ENCODE peak calls at places on chromosomes 6 and 20, in ten cellular contexts. J is MM.1S, V is BE2C, N is fibroblast of lung, S is cardiac muscle cell, C is body of pancreas, E is endothelial cell of umbilical vein, I is Karpas-422, G is SK-N-SH, M is tibial nerve. O is an unnamed sample. For H3K4me1, the result is how much of the 10 kb centered on the place peaks cover.

GRCh38 chr6:53484409-53485280 is 60.3 kb downstream of the GCLC start:
- DNase-seq in J (peak), V (peak), N (peak), S (peak), C (peak), E (peak), I (peak), G (peak), M (peak), O (no peak)

GRCh38 chr6:156687875-156688549 is 89.2 kb upstream of the ARID1B start:
- DNase-seq in J (no peak), V (peak), N (peak), S (peak), C (peak), E (peak), I (no peak), G (peak), M (no peak), O (peak)

GRCh38 chr6:85472744-85473143 is 22.9 kb downstream of the NT5E start:
- DNase-seq in J (no peak), V (no peak), N (no peak), S (no peak), C (no peak), E (no peak), I (no peak), G (no peak), M (no peak), O (no peak)

GRCh38 chr6:128807577-128807976 is 75.4 kb upstream of the LAMA2 start:
- DNase-seq in J (peak), V (no peak), N (peak), S (peak), C (no peak), E (peak), I (peak), G (no peak), M (no peak), O (no peak)

GRCh38 chr20:38089500-38089899 is 56.0 kb downstream of the RPRD1B start:
- DNase-seq in J (no peak), V (no peak), N (no peak), S (no peak), C (no peak), E (no peak), I (no peak), G (no peak), M (no peak), O (no peak)

GRCh38 chr20:58361549-58361948 is 27.5 kb upstream of the VAPB start:
- DNase-seq in J (no peak), V (peak), N (peak), S (peak), C (no peak), E (no peak), I (no peak), G (no peak), M (no peak), O (no peak)

GRCh38 chr20:44745560-44746366 is at the start of gene KCNK15:
- DNase-seq in J (no peak), V (peak), N (no peak), S (peak), C (peak), E (no peak), I (no peak), G (peak), M (no peak), O (no peak)

GRCh38 chr20:51899674-51900073 is 97.4 kb upstream of the SALL4 start:
- DNase-seq in J (no peak), V (no peak), N (no peak), S (no peak), C (no peak), E (no peak), I (no peak), G (no peak), M (no peak), O (no peak)

GRCh38 chr6:50819527-50819905 is 845 bp downstream of the TFAP2B start:
- DNase-seq in J (no peak), V (peak), N (no peak), S (peak), C (no peak), E (no peak), I (no peak), G (no peak), M (no peak), O (no peak)

GRCh38 chr6:36788768-36789167 is 50.5 kb downstream of the CPNE5 start:
- DNase-seq in J (no peak), V (no peak), N (peak), S (peak), C (no peak), E (no peak), I (no peak), G (no peak), M (no peak), O (no peak)

GRCh38 chr20:50510706-50511401 is 671 bp downstream of the PTPN1 start:
- DNase-seq in J (peak), V (peak), N (no peak), S (no peak), C (no peak), E (peak), I (no peak), G (no peak), M (no peak), O (peak)

GRCh38 chr6:169591616-169592015 is 110.2 kb downstream of the WDR27 start:
- DNase-seq in J (no peak), V (no peak), N (no peak), S (no peak), C (no peak), E (no peak), I (no peak), G (no peak), M (no peak), O (no peak)

GRCh38 chr20:53142225-53142624 is 170.1 kb downstream of the TSHZ2 start:
- DNase-seq in J (no peak), V (peak), N (no peak), S (no peak), C (no peak), E (no peak), I (no peak), G (no peak), M (no peak), O (no peak)

GRCh38 chr6:41963371-41963770 is 21.8 kb upstream of the CCND3 start:
- DNase-seq in J (no peak), V (no peak), N (no peak), S (no peak), C (no peak), E (no peak), I (no peak), G (no peak), M (no peak), O (no peak)

GRCh38 chr6:82017316-82017715 is 230.2 kb downstream of the IBTK start:
- DNase-seq in J (no peak), V (no peak), N (peak), S (peak), C (peak), E (peak), I (no peak), G (no peak), M (peak), O (no peak)

GRCh38 chr6:72182337-72183246 is 296.2 kb downstream of the RIMS1 start:
- DNase-seq in J (peak), V (peak), N (peak), S (peak), C (peak), E (peak), I (no peak), G (peak), M (no peak), O (peak)

GRCh38 chr20:24783631-24784492 is 165.2 kb upstream of the CST7 start:
- DNase-seq in J (peak), V (peak), N (no peak), S (no peak), C (peak), E (no peak), I (peak), G (no peak), M (no peak), O (peak)
- H3K4me1 ChIP-seq in J (under half), V (under half), N (under half), S (under half), C (under half), E (under half), I (under half), G (under half), M (under half), O (under half)

GRCh38 chr6:32967151-32968091 is 973 bp upstream of the BRD2 start:
- DNase-seq in J (peak), V (peak), N (peak), S (peak), C (peak), E (peak), I (peak), G (peak), M (no peak), O (no peak)

GRCh38 chr6:32969685-32970412 is 1.5 kb downstream of the BRD2 start:
- DNase-seq in J (peak), V (peak), N (peak), S (peak), C (peak), E (peak), I (peak), G (peak), M (peak), O (peak)

GRCh38 chr6:32968093-32968769 is at the start of gene BRD2:
- DNase-seq in J (peak), V (peak), N (peak), S (peak), C (peak), E (peak), I (peak), G (peak), M (peak), O (peak)

GRCh38 chr6:32970413-32971244 is 2.2 kb downstream of the BRD2 start:
- DNase-seq in J (peak), V (peak), N (peak), S (peak), C (peak), E (peak), I (peak), G (peak), M (peak), O (peak)

GRCh38 chr6:32968770-32969684 is 633 bp downstream of the BRD2 start:
- DNase-seq in J (peak), V (peak), N (peak), S (peak), C (peak), E (peak), I (peak), G (peak), M (peak), O (peak)
- H3K4me3 ChIP-seq in J (peak), V (peak), N (peak), S (peak), C (peak), E (peak), I (peak), G (peak), M (peak), O (peak)

DNA sequence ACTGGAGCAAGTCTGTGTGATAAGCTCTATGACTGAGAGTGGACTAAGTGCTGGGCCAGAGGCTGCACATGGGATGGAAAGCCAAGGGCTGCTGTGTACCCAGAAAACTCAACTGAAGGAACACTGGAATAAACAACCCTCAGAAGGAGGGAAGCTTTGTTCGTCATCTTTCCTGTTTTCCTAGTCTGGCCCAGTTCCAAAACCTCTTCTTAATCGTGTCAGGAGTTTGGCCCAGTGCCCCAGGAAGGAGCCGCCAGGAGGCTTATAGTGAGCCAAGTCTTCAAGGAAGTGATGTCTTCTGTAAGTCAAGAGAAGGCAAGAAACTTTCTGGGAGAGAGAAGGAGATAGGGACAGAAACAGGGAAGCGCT is 23.3 kb upstream of the TOP1 start:
- DNase-seq in J (no peak), V (peak), N (peak), S (peak), C (peak), E (peak), I (no peak), G (no peak), M (peak), O (peak)
- H3K4me1 ChIP-seq in J (under half), V (under half), N (under half), S (under half), C (under half), E (half or more), I (half or more), G (half or more), M (under half), O (half or more)

GRCh38 chr20:3728354-3728753 is 4.1 kb upstream of the HSPA12B start:
- DNase-seq in J (no peak), V (no peak), N (no peak), S (no peak), C (no peak), E (no peak), I (no peak), G (no peak), M (no peak), O (no peak)

GRCh38 chr20:3728876-3729275 is 3.6 kb upstream of the HSPA12B start:
- DNase-seq in J (no peak), V (no peak), N (no peak), S (no peak), C (no peak), E (no peak), I (no peak), G (peak), M (no peak), O (no peak)

GRCh38 chr20:3729378-3729777 is 3.1 kb upstream of the HSPA12B start:
- DNase-seq in J (no peak), V (no peak), N (no peak), S (no peak), C (no peak), E (no peak), I (no peak), G (no peak), M (no peak), O (no peak)

GRCh38 chr20:3729811-3730550 is 2.5 kb upstream of the HSPA12B start:
- DNase-seq in J (no peak), V (no peak), N (no peak), S (no peak), C (no peak), E (no peak), I (no peak), G (no peak), M (no peak), O (no peak)

GRCh38 chr20:3727333-3728035 is 5.0 kb upstream of the HSPA12B start:
- DNase-seq in J (no peak), V (no peak), N (peak), S (peak), C (no peak), E (no peak), I (no peak), G (no peak), M (no peak), O (no peak)
- H3K4me3 ChIP-seq in J (no peak), V (peak), N (peak), S (no peak), C (no peak), E (no peak), I (no peak), G (no peak), M (no peak), O (no peak)

GRCh38 chr20:17634666-17635319 is 47.2 kb downstream of the RRBP1 start:
- DNase-seq in J (no peak), V (no peak), N (no peak), S (peak), C (no peak), E (no peak), I (no peak), G (no peak), M (no peak), O (peak)

GRCh38 chr20:17635846-17636245 is 46.2 kb downstream of the RRBP1 start:
- DNase-seq in J (no peak), V (no peak), N (peak), S (peak), C (no peak), E (no peak), I (no peak), G (no peak), M (no peak), O (no peak)

GRCh38 chr20:17635320-17635673 is 46.7 kb downstream of the RRBP1 start:
- DNase-seq in J (no peak), V (no peak), N (no peak), S (no peak), C (no peak), E (no peak), I (no peak), G (no peak), M (no peak), O (no peak)

GRCh38 chr20:17633221-17633849 is 48.7 kb downstream of the RRBP1 start:
- DNase-seq in J (no peak), V (no peak), N (no peak), S (no peak), C (no peak), E (no peak), I (no peak), G (no peak), M (no peak), O (no peak)

GRCh38 chr20:17633850-17634500 is 48.1 kb downstream of the RRBP1 start:
- DNase-seq in J (no peak), V (no peak), N (no peak), S (no peak), C (no peak), E (no peak), I (no peak), G (no peak), M (no peak), O (no peak)
- H3K4me1 ChIP-seq in J (under half), V (under half), N (under half), S (under half), C (under half), E (under half), I (under half), G (under half), M (under half), O (under half)

GRCh38 chr6:45436544-45437440 is 59.1 kb upstream of the SUPT3H start:
- DNase-seq in J (no peak), V (no peak), N (peak), S (peak), C (peak), E (peak), I (no peak), G (no peak), M (no peak), O (no peak)
- H3K4me3 ChIP-seq in J (no peak), V (no peak), N (no peak), S (no peak), C (no peak), E (no peak), I (no peak), G (peak), M (no peak), O (no peak)

GRCh38 chr6:167708501-167709094 is 118.1 kb upstream of the AFDN start:
- DNase-seq in J (no peak), V (no peak), N (no peak), S (no peak), C (no peak), E (no peak), I (no peak), G (peak), M (no peak), O (no peak)
- H3K4me1 ChIP-seq in J (under half), V (under half), N (under half), S (under half), C (under half), E (under half), I (under half), G (under half), M (under half), O (under half)

DNA sequence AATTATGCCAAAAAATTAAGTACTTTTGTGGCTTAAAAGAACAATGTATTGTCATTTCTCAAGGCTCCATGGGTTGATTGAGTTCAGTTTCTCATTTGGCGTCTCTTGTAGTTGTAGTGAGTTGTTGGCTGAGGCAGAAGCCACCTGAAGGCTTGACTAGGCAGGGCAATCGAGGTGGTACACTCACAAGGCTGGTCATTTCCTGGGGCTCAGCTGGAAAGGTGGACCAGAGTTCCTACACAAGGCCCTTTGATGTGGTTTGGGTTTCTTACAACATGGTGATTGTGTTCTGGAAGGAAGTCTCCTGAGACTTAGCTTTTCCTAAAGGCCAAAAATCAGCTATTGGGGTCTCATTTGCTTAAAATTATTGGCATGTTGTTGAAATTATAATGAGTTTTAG is 22.6 kb downstream of the MAS1 start:
- DNase-seq in J (no peak), V (no peak), N (no peak), S (no peak), C (no peak), E (no peak), I (no peak), G (no peak), M (no peak), O (no peak)
- H3K4me3 ChIP-seq in J (no peak), V (no peak), N (no peak), S (no peak), C (no peak), E (no peak), I (no peak), G (no peak), M (no peak), O (no peak)

DNA sequence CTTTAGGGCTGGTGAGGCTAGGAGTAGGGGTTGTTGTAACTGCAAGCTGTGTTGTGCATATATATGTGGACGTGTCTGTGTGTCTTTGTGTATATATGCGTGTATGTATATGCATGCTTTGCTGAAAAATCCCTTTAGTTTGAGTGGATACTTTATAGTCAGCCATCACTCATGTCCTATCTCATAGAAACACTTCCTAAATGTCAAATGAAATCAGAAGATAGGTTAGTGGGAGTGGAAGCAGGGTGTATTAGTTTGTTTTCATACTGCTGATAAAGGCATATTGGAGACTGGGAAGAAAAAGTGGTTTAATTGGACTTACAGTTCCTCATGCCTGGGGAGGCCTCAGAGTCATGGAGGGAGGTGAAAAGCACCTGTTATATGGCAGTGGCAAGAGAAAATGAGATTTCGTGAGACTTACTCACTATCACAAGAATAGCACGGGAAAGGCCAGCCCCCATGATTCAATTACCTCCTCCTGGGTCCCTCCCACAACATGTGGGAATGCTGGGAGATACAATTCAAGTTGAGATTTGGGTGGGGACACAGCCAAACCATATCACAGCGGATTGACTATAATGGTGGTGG is 131.1 kb downstream of the JARID2 start:
- DNase-seq in J (no peak), V (no peak), N (no peak), S (no peak), C (no peak), E (no peak), I (no peak), G (no peak), M (no peak), O (no peak)
- H3K4me1 ChIP-seq in J (under half), V (under half), N (under half), S (under half), C (under half), E (under half), I (under half), G (under half), M (under half), O (under half)